ENCODE peak calls at places on chromosomes 5 and 9, in eight cellular contexts. P, W, I, Q, J, E, Z and U are unnamed samples.

GRCh38 chr5:144219869-144220268 is 49.2 kb downstream of the KCTD16 start:
- DNase-seq in I (no peak), P (no peak), W (no peak), E (no peak), Q (no peak), Z (no peak), J (no peak), U (no peak)

GRCh38 chr9:124322618-124323432 is 65.1 kb downstream of the NEK6 start:
- DNase-seq in W (no peak), I (no peak), J (no peak), Z (no peak), E (no peak), P (no peak), Q (no peak), U (no peak)

GRCh38 chr5:50447940-50448339 is 6.9 kb upstream of the EMB start:
- DNase-seq in I (no peak), E (no peak), P (no peak), Q (no peak), W (no peak), J (no peak), Z (no peak), U (no peak)

GRCh38 chr5:179244051-179244450 is 101.2 kb downstream of the ADAMTS2 start:
- DNase-seq in W (no peak), I (no peak), E (no peak), Q (no peak), Z (no peak), P (no peak), J (no peak), U (no peak)

GRCh38 chr5:108924457-108924961 is 176.8 kb downstream of the FER start:
- DNase-seq in E (no peak), Z (no peak), I (no peak), Q (no peak), P (no peak), W (no peak), J (no peak), U (no peak)

GRCh38 chr5:61472172-61472958 is 140.3 kb downstream of the ZSWIM6 start:
- DNase-seq in P (no peak), J (no peak), I (no peak), W (no peak), Q (no peak), Z (no peak), E (no peak), U (peak)

GRCh38 chr9:87677776-87678587 is 47.9 kb upstream of the CTSL start:
- DNase-seq in I (no peak), Z (no peak), W (no peak), E (no peak), P (no peak), Q (no peak), J (no peak), U (no peak)

GRCh38 chr5:154756871-154757646 is 1.9 kb downstream of the LARP1 start:
- DNase-seq in W (peak), J (peak), Z (peak), I (peak), P (no peak), E (peak), Q (peak), U (peak)

GRCh38 chr9:1775230-1775629 is 239.9 kb upstream of the SMARCA2 start:
- DNase-seq in Q (no peak), W (no peak), E (no peak), J (no peak), Z (no peak), I (no peak), P (no peak), U (no peak)

GRCh38 chr9:16099901-16100300 is 547.1 kb downstream of the CCDC171 start:
- DNase-seq in P (no peak), J (no peak), Z (no peak), E (no peak), I (no peak), W (no peak), Q (no peak), U (no peak)

GRCh38 chr9:125043631-125044030 is 99.7 kb downstream of the SCAI start:
- DNase-seq in W (no peak), Z (no peak), Q (no peak), J (no peak), P (no peak), E (no peak), I (no peak), U (no peak)

GRCh38 chr9:131773911-131774379 is 34.1 kb upstream of the RAPGEF1 start:
- DNase-seq in I (peak), P (no peak), Z (peak), J (peak), E (no peak), W (no peak), Q (peak), U (peak)

GRCh38 chr9:131142160-131142559 is 16.8 kb downstream of the NUP214 start:
- DNase-seq in W (no peak), E (no peak), Q (no peak), Z (no peak), J (no peak), I (no peak), P (no peak), U (no peak)

GRCh38 chr9:21831841-21832509 is 29.5 kb downstream of the MTAP start:
- DNase-seq in Q (no peak), Z (peak), I (no peak), E (no peak), J (no peak), P (peak), W (no peak), U (no peak)

GRCh38 chr5:75473463-75473862 is 38.0 kb downstream of the CERT1 start:
- DNase-seq in P (no peak), J (no peak), Q (no peak), Z (no peak), W (no peak), I (no peak), E (no peak), U (no peak)

GRCh38 chr5:127785098-127785927 is 82.1 kb downstream of the CCDC192 start:
- DNase-seq in I (no peak), Z (peak), E (no peak), P (peak), W (no peak), Q (no peak), J (no peak), U (no peak)

GRCh38 chr9:33489070-33489469 is 15.3 kb upstream of the NOL6 start:
- DNase-seq in J (no peak), Z (peak), I (no peak), Q (no peak), P (no peak), W (no peak), E (no peak), U (no peak)

GRCh38 chr5:135110941-135111596 is 77.0 kb upstream of the PITX1 start:
- DNase-seq in Q (no peak), Z (no peak), E (no peak), J (peak), P (no peak), W (no peak), I (no peak), U (no peak)

GRCh38 chr9:37663926-37664325 is 13.2 kb downstream of the FRMPD1 start:
- DNase-seq in I (no peak), J (no peak), Q (no peak), W (no peak), Z (no peak), P (no peak), E (no peak), U (no peak)

GRCh38 chr5:177478711-177479646 is 5.5 kb upstream of the DBN1 start:
- DNase-seq in Q (peak), I (peak), P (no peak), E (peak), J (peak), W (peak), Z (peak), U (peak)

GRCh38 chr9:132978451-132979087 is at the start of gene GFI1B:
- DNase-seq in W (no peak), E (no peak), I (no peak), P (no peak), Q (no peak), J (peak), Z (no peak), U (no peak)

GRCh38 chr9:134185536-134186011 is 21.2 kb upstream of the RNU6ATAC start:
- DNase-seq in Z (no peak), E (peak), J (peak), Q (no peak), I (no peak), P (no peak), W (no peak), U (no peak)

GRCh38 chr9:94139672-94140417 is 55.6 kb downstream of the PTPDC1 start:
- DNase-seq in P (no peak), I (peak), W (peak), J (peak), E (peak), Z (peak), Q (peak), U (peak)

GRCh38 chr5:74285876-74286275 is 354.7 kb downstream of the ENC1 start:
- DNase-seq in Q (no peak), W (no peak), E (no peak), Z (no peak), P (no peak), J (no peak), I (no peak), U (no peak)

GRCh38 chr5:107743357-107744000 is 72.7 kb upstream of the EFNA5 start:
- DNase-seq in I (no peak), P (no peak), W (no peak), Z (peak), Q (no peak), J (no peak), E (no peak), U (no peak)

GRCh38 chr5:166725585-166725984 is 1565.9 kb upstream of the WWC1 start:
- DNase-seq in Z (no peak), P (no peak), W (no peak), Q (no peak), J (no peak), E (no peak), I (no peak), U (no peak)
- H3K27ac ChIP-seq in Z (no peak), P (no peak), W (no peak), Q (no peak), J (no peak), E (no peak), I (no peak), U (no peak)

GRCh38 chr9:72952394-72952720 is 496 bp downstream of the ALDH1A1 start:
- DNase-seq in E (no peak), Z (no peak), J (no peak), I (no peak), W (no peak), Q (no peak), P (no peak), U (no peak)

GRCh38 chr9:72951520-72952393 is 1.1 kb downstream of the ALDH1A1 start:
- DNase-seq in P (no peak), J (no peak), I (no peak), W (no peak), Q (no peak), Z (no peak), E (no peak), U (no peak)

GRCh38 chr9:72954431-72955420 is 1.9 kb upstream of the ALDH1A1 start:
- DNase-seq in W (peak), E (peak), I (no peak), P (no peak), J (no peak), Q (no peak), Z (peak), U (peak)

GRCh38 chr9:72951043-72951442 is 1.8 kb downstream of the ALDH1A1 start:
- DNase-seq in E (no peak), J (no peak), Z (no peak), P (no peak), Q (no peak), W (no peak), I (no peak), U (no peak)

GRCh38 chr9:72952914-72953313 is at the start of gene ALDH1A1:
- DNase-seq in Z (peak), E (no peak), Q (peak), P (no peak), W (no peak), I (no peak), J (no peak), U (peak)
- H3K4me3 ChIP-seq in Z (peak), E (peak), Q (peak), P (no peak), W (peak), I (peak), J (peak), U (peak)

GRCh38 chr5:93607367-93608258 is 24.6 kb downstream of the NR2F1 start:
- DNase-seq in Z (peak), J (no peak), P (no peak), E (no peak), W (no peak), Q (no peak), I (no peak), U (peak)
- H3K27ac ChIP-seq in Z (peak), J (no peak), P (no peak), E (no peak), W (peak), Q (no peak), I (no peak), U (no peak)

GRCh38 chr9:122226758-122227575 is 1.8 kb downstream of the LHX6 start:
- DNase-seq in I (no peak), W (no peak), Z (no peak), E (no peak), Q (no peak), J (no peak), P (no peak), U (no peak)
- H3K4me3 ChIP-seq in I (peak), W (peak), Z (no peak), E (peak), Q (no peak), J (no peak), P (no peak), U (no peak)

GRCh38 chr9:100465270-100465669 is 7.7 kb upstream of the TMEFF1 start:
- DNase-seq in P (no peak), Q (no peak), I (no peak), W (no peak), Z (no peak), J (no peak), E (no peak), U (no peak)

GRCh38 chr9:100466171-100466827 is 6.7 kb upstream of the TMEFF1 start:
- DNase-seq in E (no peak), P (no peak), W (no peak), I (peak), Z (peak), J (no peak), Q (peak), U (peak)

GRCh38 chr9:100465765-100466164 is 7.2 kb upstream of the TMEFF1 start:
- DNase-seq in P (no peak), J (no peak), W (no peak), I (no peak), Q (no peak), Z (no peak), E (no peak), U (no peak)

GRCh38 chr9:100468041-100468440 is 4.9 kb upstream of the TMEFF1 start:
- DNase-seq in J (no peak), Q (no peak), I (no peak), W (no peak), Z (no peak), P (no peak), E (no peak), U (no peak)

DNA sequence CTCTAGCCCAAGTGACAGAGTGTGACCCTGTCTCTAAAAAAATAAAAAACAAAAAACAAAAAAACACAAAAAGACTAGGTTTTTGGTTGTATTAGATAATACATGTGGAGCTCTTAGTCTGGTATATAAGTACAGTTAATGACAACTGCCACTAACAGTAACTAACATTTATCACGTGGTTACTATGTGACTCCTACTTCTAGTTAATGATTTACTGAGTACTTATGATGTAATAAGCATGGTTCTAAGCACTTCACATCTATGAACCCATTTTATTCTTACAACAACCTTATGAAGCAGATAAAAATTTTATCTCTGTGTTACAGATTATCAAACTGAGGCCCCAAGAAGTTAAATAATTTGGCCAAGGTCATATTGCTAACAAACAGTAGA is 6.1 kb upstream of the TMEFF1 start:
- DNase-seq in E (no peak), P (no peak), J (no peak), Z (no peak), Q (no peak), I (no peak), W (no peak), U (no peak)
- H3K27ac ChIP-seq in E (no peak), P (no peak), J (no peak), Z (no peak), Q (no peak), I (no peak), W (no peak), U (no peak)

GRCh38 chr5:115194671-115195070 is 25.0 kb upstream of the TRIM36 start:
- DNase-seq in J (no peak), Q (no peak), P (no peak), W (no peak), I (no peak), Z (no peak), E (no peak), U (peak)
- H3K4me3 ChIP-seq in J (no peak), Q (no peak), P (no peak), W (no peak), I (no peak), Z (no peak), E (no peak), U (no peak)

GRCh38 chr9:35557330-35557729 is 47.7 kb upstream of the TESK1 start:
- DNase-seq in P (no peak), I (no peak), Z (no peak), J (no peak), Q (no peak), E (no peak), W (no peak), U (no peak)

GRCh38 chr9:35559792-35560530 is 45.1 kb upstream of the TESK1 start:
- DNase-seq in J (no peak), Z (no peak), E (no peak), W (no peak), P (no peak), Q (no peak), I (no peak), U (no peak)

GRCh38 chr9:35556781-35557180 is 48.3 kb upstream of the TESK1 start:
- DNase-seq in P (no peak), I (no peak), J (no peak), Q (no peak), Z (no peak), E (no peak), W (no peak), U (no peak)

GRCh38 chr9:35555881-35556280 is 49.2 kb upstream of the TESK1 start:
- DNase-seq in P (no peak), E (no peak), W (no peak), Q (no peak), Z (no peak), J (no peak), I (no peak), U (no peak)

DNA sequence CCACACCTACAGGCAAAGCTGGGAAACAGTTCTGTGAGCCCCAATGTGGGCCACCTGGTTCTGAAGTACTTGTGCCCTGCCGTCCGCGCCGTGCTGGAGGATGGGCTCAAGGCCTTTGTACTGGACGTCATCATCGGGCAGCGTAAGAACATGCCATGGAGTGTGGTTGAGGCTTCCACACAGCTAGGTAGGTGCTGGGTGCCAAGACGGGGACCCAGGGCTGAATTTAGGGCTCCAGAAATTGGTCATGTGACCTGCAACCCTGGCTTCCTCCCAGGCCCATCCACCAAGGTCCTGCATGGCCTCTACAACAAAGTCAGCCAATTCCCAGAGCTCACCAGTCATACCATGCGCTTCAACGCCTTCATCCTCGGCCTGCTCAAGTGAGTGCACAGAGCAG is 46.9 kb upstream of the TESK1 start:
- DNase-seq in J (no peak), P (no peak), Z (no peak), Q (no peak), I (no peak), W (no peak), E (no peak), U (no peak)
- H3K27ac ChIP-seq in J (no peak), P (no peak), Z (no peak), Q (no peak), I (no peak), W (no peak), E (no peak), U (no peak)